ENCODE peak calls at places on chromosomes 7 and 10, in five cellular contexts. Q is ovary, O is bronchial epithelial cell, K is NCI-H748 treated with DMSO at 0.1 percent for 48 hours, P is head of caudate nucleus. X is an unnamed sample.
A peak's percentile ranks its signal among the peaks of the same experiment; 100 is the strongest.

GRCh38 chr7:6272481-6273323 is at the start of gene CYTH3:
- DNase-seq in P (peak; percentile 86), K (peak; percentile 30), Q (peak; percentile 82), O (peak; percentile 63), X (peak; percentile 81)

GRCh38 chr7:105141068-105141467 is 127.1 kb downstream of the KMT2E start:
- DNase-seq in K (no peak), O (peak; percentile 17), P (no peak), Q (no peak), X (no peak)

GRCh38 chr10:108616559-108617285 is 1306.6 kb downstream of the XPNPEP1 start:
- DNase-seq in O (no peak), Q (no peak), P (no peak), K (no peak), X (no peak)

GRCh38 chr7:17581301-17581700 is 282.8 kb downstream of the AHR start:
- DNase-seq in Q (no peak), O (no peak), P (no peak), K (no peak), X (no peak)

GRCh38 chr7:81111358-81111757 is 192.5 kb upstream of the SEMA3C start:
- DNase-seq in P (no peak), K (no peak), O (peak; percentile 74), Q (no peak), X (no peak)

GRCh38 chr7:115299379-115300038 is 377.6 kb downstream of the MDFIC start:
- DNase-seq in O (no peak), P (no peak), Q (no peak), K (no peak), X (no peak)

GRCh38 chr7:149715476-149715875 is 57.9 kb downstream of the ZNF467 start:
- DNase-seq in Q (no peak), P (no peak), K (no peak), O (no peak), X (no peak)

GRCh38 chr10:100506596-100507356 is 12.9 kb downstream of the SEC31B start:
- DNase-seq in Q (no peak), P (no peak), O (peak; percentile 85), K (no peak), X (no peak)

GRCh38 chr7:55507743-55508142 is 64.6 kb downstream of the VOPP1 start:
- DNase-seq in Q (no peak), O (no peak), P (no peak), K (no peak), X (no peak)

GRCh38 chr10:44464503-44464902 is 79.6 kb upstream of the CXCL12 start:
- DNase-seq in O (no peak), P (no peak), Q (no peak), K (no peak), X (no peak)

GRCh38 chr7:149422065-149422913 is 38.6 kb downstream of the ZNF777 start:
- DNase-seq in P (peak; percentile 46), O (peak; percentile 41), Q (peak; percentile 48), K (peak; percentile 40), X (peak; percentile 65)

GRCh38 chr7:33044986-33045385 is 17.6 kb downstream of the NT5C3A start:
- DNase-seq in Q (no peak), K (no peak), O (no peak), P (no peak), X (no peak)

GRCh38 chr10:44929356-44930113 is 18.4 kb downstream of the TMEM72 start:
- DNase-seq in P (no peak), Q (no peak), O (no peak), K (no peak), X (no peak)

GRCh38 chr10:4721994-4722753 is 103.8 kb upstream of the AKR1E2 start:
- DNase-seq in Q (no peak), K (no peak), P (no peak), O (peak; percentile 92), X (no peak)

GRCh38 chr10:79050896-79051555 is 17.7 kb upstream of the ZMIZ1 start:
- DNase-seq in O (peak; percentile 55), Q (no peak), K (no peak), P (no peak), X (peak; percentile 7)

GRCh38 chr7:54545241-54545563 is 3.0 kb downstream of the VSTM2A start:
- DNase-seq in Q (no peak), O (no peak), K (no peak), P (no peak), X (no peak)

GRCh38 chr10:102120142-102120986 is at the start of gene LDB1:
- DNase-seq in K (peak; percentile 62), P (peak; percentile 83), Q (peak; percentile 76), O (peak; percentile 53), X (peak; percentile 84)

GRCh38 chr7:25731035-25731880 is 420.7 kb upstream of the NFE2L3 start:
- DNase-seq in Q (no peak), O (no peak), K (no peak), P (no peak), X (no peak)

GRCh38 chr7:128731184-128731583 is 8.0 kb upstream of the CALU start:
- DNase-seq in K (no peak), O (no peak), Q (no peak), P (no peak), X (no peak)

GRCh38 chr10:114482480-114482879 is 78.2 kb upstream of the AFAP1L2 start:
- DNase-seq in P (no peak), K (no peak), O (no peak), Q (no peak), X (no peak)

GRCh38 chr7:151228024-151228866 is 1.2 kb upstream of the ABCF2 start:
- DNase-seq in Q (no peak), K (no peak), O (peak; percentile 7), P (no peak), X (no peak)

GRCh38 chr7:43954524-43955228 is 28.4 kb downstream of the UBE2D4 start:
- DNase-seq in P (no peak), Q (no peak), K (no peak), O (peak; percentile 50), X (no peak)

GRCh38 chr10:59654007-59654406 is 55.6 kb downstream of the SLC16A9 start:
- DNase-seq in K (no peak), Q (no peak), O (no peak), P (no peak), X (no peak)

GRCh38 chr7:3042861-3043489 is 692 bp downstream of the CARD11 start:
- DNase-seq in P (no peak), K (no peak), Q (no peak), O (peak; percentile 36), X (no peak)

GRCh38 chr10:84798333-84798732 is 469.9 kb downstream of the CCSER2 start:
- DNase-seq in P (no peak), Q (no peak), O (no peak), K (peak; percentile 29), X (no peak)

GRCh38 chr7:7276151-7276550 is 93.8 kb downstream of the C1GALT1 start:
- DNase-seq in P (no peak), Q (no peak), O (no peak), K (no peak), X (no peak)

GRCh38 chr7:81457858-81458522 is 311.9 kb downstream of the HGF start:
- DNase-seq in O (peak; percentile 51), Q (no peak), K (peak; percentile 35), P (no peak), X (no peak)

GRCh38 chr7:34096135-34096775 is 190.9 kb downstream of the BMPER start:
- DNase-seq in P (no peak), K (no peak), O (peak; percentile 72), Q (peak; percentile 84), X (peak; percentile 75)

GRCh38 chr7:50632561-50633413 is 67.6 kb upstream of the DDC start:
- DNase-seq in K (no peak), P (no peak), Q (peak; percentile 49), O (peak; percentile 45), X (no peak)

GRCh38 chr10:29314726-29315125 is 25.9 kb downstream of the LYZL1 start:
- DNase-seq in Q (no peak), K (no peak), O (no peak), P (no peak), X (no peak)

GRCh38 chr7:92682767-92683539 is 92.8 kb upstream of the FAM133B start:
- DNase-seq in P (no peak), O (no peak), Q (no peak), K (no peak), X (no peak)

GRCh38 chr7:2775376-2775775 is 68.7 kb downstream of the GNA12 start:
- DNase-seq in Q (no peak), O (no peak), P (no peak), K (no peak), X (no peak)

GRCh38 chr10:48780341-48780740 is 95.7 kb downstream of the WDFY4 start:
- DNase-seq in K (no peak), Q (no peak), P (no peak), O (no peak), X (no peak)

GRCh38 chr10:50326757-50327701 is 75.7 kb upstream of the ASAH2 start:
- DNase-seq in O (peak; percentile 80), Q (peak; percentile 20), K (no peak), P (no peak), X (peak; percentile 51)

GRCh38 chr7:103462358-103462757 is 16.4 kb upstream of the SLC26A5 start:
- DNase-seq in O (no peak), P (no peak), Q (no peak), K (no peak), X (no peak)

GRCh38 chr10:99906470-99906869 is 103.3 kb downstream of the DNMBP start:
- DNase-seq in O (peak; percentile 94), K (no peak), Q (peak; percentile 29), P (no peak), X (peak; percentile 26)

X was measured in left cardiac atrium.